ENCODE peak calls at places on chromosomes 5 and 9, in eight cellular contexts. G is HCT116; Q is stomach; B is H9; O is GM23338; L is fibroblast of lung; U is left ventricle myocardium inferior; Y is effector memory CD4-positive, alpha-beta T cell. D is an unnamed sample.
A peak's percentile ranks its signal among the peaks of the same experiment; 100 is the strongest.

GRCh38 chr9:136441191-136441680 is 1.6 kb upstream of the INPP5E start:
- DNase-seq in B (no peak), O (no peak), L (no peak), G (no peak), U (no peak), Y (no peak), Q (no peak), D (no peak)

GRCh38 chr5:76292923-76293322 is 110.2 kb upstream of the IQGAP2 start:
- DNase-seq in O (no peak), G (no peak), Y (no peak), L (no peak), Q (no peak), U (no peak), B (no peak), D (no peak)

GRCh38 chr9:96391021-96391765 is 7.7 kb upstream of the SLC35D2 start:
- DNase-seq in Y (no peak), U (no peak), Q (peak; percentile 60), B (no peak), O (no peak), L (peak; percentile 27), G (no peak), D (no peak)

GRCh38 chr9:113602126-113603119 is 138.9 kb downstream of the RGS3 start:
- DNase-seq in Y (no peak), G (peak; percentile 53), O (peak; percentile 90), Q (peak; percentile 58), U (peak; percentile 81), L (peak; percentile 72), B (peak; percentile 93), D (peak; percentile 48)

GRCh38 chr5:42507451-42508092 is 84.3 kb downstream of the GHR start:
- DNase-seq in B (peak; percentile 32), L (no peak), Q (no peak), U (no peak), O (peak; percentile 19), Y (no peak), G (no peak), D (no peak)

GRCh38 chr5:177234761-177235315 is 68.7 kb downstream of the RAB24 start:
- DNase-seq in Q (no peak), B (no peak), Y (no peak), G (no peak), U (no peak), L (no peak), O (no peak), D (no peak)

GRCh38 chr9:32350682-32351081 is 33.8 kb upstream of the ACO1 start:
- DNase-seq in B (no peak), L (peak; percentile 34), Y (no peak), G (peak; percentile 10), Q (no peak), O (peak; percentile 53), U (no peak), D (no peak)

GRCh38 chr5:80659111-80659510 is 4.3 kb upstream of the DHFR start:
- DNase-seq in Q (no peak), Y (no peak), G (no peak), L (peak; percentile 24), U (no peak), B (no peak), O (no peak), D (no peak)

GRCh38 chr5:122153774-122154173 is 24.4 kb downstream of the ZNF474 start:
- DNase-seq in L (no peak), U (no peak), O (no peak), Q (no peak), B (no peak), Y (no peak), G (no peak), D (no peak)

GRCh38 chr5:160685695-160686094 is 166.3 kb downstream of the ATP10B start:
- DNase-seq in Y (no peak), G (no peak), L (no peak), B (no peak), U (no peak), Q (no peak), O (peak; percentile 75), D (no peak)

GRCh38 chr5:94463739-94464138 is 154.7 kb downstream of the KIAA0825 start:
- DNase-seq in B (no peak), G (no peak), O (no peak), U (no peak), Q (no peak), Y (no peak), L (peak; percentile 31), D (no peak)

GRCh38 chr5:37721447-37721871 is 118.4 kb downstream of the GDNF start:
- DNase-seq in Q (no peak), G (no peak), O (peak; percentile 28), L (no peak), Y (no peak), U (no peak), B (no peak), D (no peak)

GRCh38 chr9:133492061-133493021 is 13.4 kb upstream of the SLC2A6 start:
- DNase-seq in Y (no peak), O (no peak), B (no peak), U (no peak), G (no peak), Q (no peak), L (no peak), D (no peak)
- H3K27ac ChIP-seq in Y (no peak overlapping the region), O (no peak overlapping the region), B (no peak overlapping the region), U (peak overlapping the region; percentile 58), G (no peak overlapping the region), Q (peak overlapping the region; percentile 7), L (no peak overlapping the region), D (no peak overlapping the region)

GRCh38 chr9:114717908-114718486 is 36.0 kb upstream of the TEX48 start:
- DNase-seq in U (no peak), G (no peak), L (no peak), Y (no peak), Q (no peak), O (no peak), B (no peak), D (no peak)
- H3K27ac ChIP-seq in U (no peak overlapping the region), G (no peak overlapping the region), L (no peak overlapping the region), Y (peak overlapping the region; percentile 44), Q (no peak overlapping the region), O (no peak overlapping the region), B (no peak overlapping the region), D (no peak overlapping the region)

GRCh38 chr9:95030344-95030743 is 287.2 kb downstream of the FANCC start:
- DNase-seq in O (no peak), G (no peak), U (no peak), Q (no peak), B (no peak), L (no peak), Y (no peak), D (no peak)

GRCh38 chr9:95029720-95030119 is 287.8 kb downstream of the FANCC start:
- DNase-seq in Q (no peak), G (no peak), B (no peak), O (no peak), L (no peak), U (no peak), Y (no peak), D (no peak)

GRCh38 chr9:95031711-95032461 is 285.6 kb downstream of the FANCC start:
- DNase-seq in O (no peak), B (no peak), U (no peak), Y (no peak), L (no peak), G (no peak), Q (peak; percentile 83), D (no peak)

GRCh38 chr9:95030920-95031662 is 286.4 kb downstream of the FANCC start:
- DNase-seq in Q (no peak), Y (no peak), L (no peak), U (no peak), B (no peak), O (no peak), G (no peak), D (no peak)

GRCh38 chr9:95032580-95033298 is 284.8 kb downstream of the FANCC start:
- DNase-seq in O (no peak), Q (no peak), G (no peak), L (no peak), U (no peak), B (no peak), Y (no peak), D (no peak)
- H3K27ac ChIP-seq in O (no peak overlapping the region), Q (peak overlapping the region; percentile 75), G (no peak overlapping the region), L (no peak overlapping the region), U (peak overlapping the region; percentile 84), B (no peak overlapping the region), Y (no peak overlapping the region), D (no peak overlapping the region)

DNA sequence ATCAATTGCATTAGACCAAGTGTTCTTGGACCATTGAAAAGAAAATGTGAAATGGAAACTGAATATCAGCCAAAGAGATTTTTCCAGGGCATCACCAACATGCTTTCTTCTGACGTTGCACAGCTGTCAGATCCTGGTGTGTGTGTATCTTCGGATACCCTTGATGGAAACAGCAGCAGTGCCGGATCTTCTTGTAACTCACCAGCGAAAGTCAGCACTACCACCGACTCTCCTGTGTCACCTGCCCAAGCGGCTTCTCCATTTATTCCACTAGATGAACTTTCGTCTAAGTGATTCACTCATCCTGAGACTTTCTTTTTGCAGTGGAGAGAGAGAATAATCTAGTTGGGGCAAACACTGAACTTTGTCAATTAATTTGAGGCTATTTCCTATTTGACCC is 75.7 kb downstream of the PIP5K1B start:
- DNase-seq in Y (no peak), B (no peak), U (no peak), O (no peak), G (no peak), Q (no peak), L (peak; percentile 7), D (peak; percentile 17)
- H3K27ac ChIP-seq in Y (peak overlapping the region; percentile 91), B (no peak overlapping the region), U (peak overlapping the region; percentile 95), O (no peak overlapping the region), G (no peak overlapping the region), Q (peak overlapping the region; percentile 91), L (peak overlapping the region; percentile 97), D (peak overlapping the region; percentile 80)

GRCh38 chr9:97594414-97594921 is 38.7 kb downstream of the TSTD2 start:
- DNase-seq in U (peak; percentile 62), L (no peak), Y (no peak), B (no peak), O (peak; percentile 18), G (no peak), Q (no peak), D (no peak)

GRCh38 chr9:97596906-97597305 is 36.3 kb downstream of the TSTD2 start:
- DNase-seq in G (no peak), O (no peak), B (no peak), Q (no peak), L (no peak), U (no peak), Y (no peak), D (no peak)

GRCh38 chr9:97591535-97591934 is 41.6 kb downstream of the TSTD2 start:
- DNase-seq in Y (no peak), O (peak; percentile 23), U (no peak), Q (no peak), G (no peak), L (no peak), B (no peak), D (no peak)

GRCh38 chr9:97598461-97599288 is 34.5 kb downstream of the TSTD2 start:
- DNase-seq in Q (peak; percentile 82), U (peak; percentile 63), B (peak; percentile 83), Y (peak; percentile 18), G (peak; percentile 46), L (peak; percentile 84), O (peak; percentile 93), D (peak; percentile 74)

DNA sequence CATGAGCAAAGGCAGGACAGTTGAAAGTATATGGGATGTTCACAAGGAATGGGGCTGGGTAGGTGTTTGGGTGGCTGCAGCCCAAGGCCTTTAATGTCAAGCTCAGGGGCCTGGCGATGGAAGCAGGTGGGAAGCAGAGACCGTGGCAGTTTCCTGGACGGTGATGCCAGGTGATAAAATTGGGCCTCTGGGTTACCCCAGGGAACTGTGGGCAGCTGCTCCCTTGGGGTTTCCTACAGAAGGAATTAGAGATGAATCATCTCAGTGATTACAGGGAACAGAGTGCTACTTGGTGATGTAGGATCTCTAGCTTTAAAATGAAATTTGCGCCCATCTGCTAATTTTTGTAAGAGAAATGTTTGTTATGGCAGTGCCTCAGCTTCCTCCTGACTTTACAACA is 39.2 kb downstream of the TSTD2 start:
- DNase-seq in L (no peak), O (no peak), B (no peak), G (no peak), U (no peak), Q (no peak), Y (no peak), D (no peak)
- H3K27ac ChIP-seq in L (no peak overlapping the region), O (no peak overlapping the region), B (no peak overlapping the region), G (no peak overlapping the region), U (peak overlapping the region; percentile 87), Q (peak overlapping the region; percentile 35), Y (no peak overlapping the region), D (no peak overlapping the region)